ENCODE peak calls at places on chromosomes 7 and 10, in four cellular contexts. One of them, this sample, is unnamed.

GRCh38 chr10:77531441-77532001 is 106.1 kb downstream of the KCNMA1 start:
- DNase-seq in ascending aorta: peak
- DNase-seq in T-cell: no peak
- DNase-seq in activated CD4-positive, CD25-positive, alpha-beta regulatory T cell: no peak
- DNase-seq in this sample: no peak

GRCh38 chr10:72194949-72195348 is 20.9 kb upstream of the ANAPC16 start:
- DNase-seq in ascending aorta: no peak
- DNase-seq in T-cell: no peak
- DNase-seq in activated CD4-positive, CD25-positive, alpha-beta regulatory T cell: no peak
- DNase-seq in this sample: no peak

GRCh38 chr7:5773661-5774086 is 7.8 kb downstream of the RNF216 start:
- DNase-seq in ascending aorta: peak
- DNase-seq in T-cell: no peak
- DNase-seq in activated CD4-positive, CD25-positive, alpha-beta regulatory T cell: no peak
- DNase-seq in this sample: peak

GRCh38 chr10:13787015-13787421 is 200.3 kb downstream of the PRPF18 start:
- DNase-seq in ascending aorta: peak
- DNase-seq in T-cell: peak
- DNase-seq in activated CD4-positive, CD25-positive, alpha-beta regulatory T cell: peak
- DNase-seq in this sample: no peak

GRCh38 chr7:26348987-26349809 is 57.5 kb downstream of the SNX10 start:
- DNase-seq in ascending aorta: no peak
- DNase-seq in T-cell: no peak
- DNase-seq in activated CD4-positive, CD25-positive, alpha-beta regulatory T cell: no peak
- DNase-seq in this sample: no peak

GRCh38 chr10:58718596-58718995 is 205.9 kb downstream of the BICC1 start:
- DNase-seq in ascending aorta: no peak
- DNase-seq in T-cell: no peak
- DNase-seq in activated CD4-positive, CD25-positive, alpha-beta regulatory T cell: no peak
- DNase-seq in this sample: no peak

GRCh38 chr10:79393924-79394610 is 46.8 kb downstream of the PPIF start:
- DNase-seq in ascending aorta: peak
- DNase-seq in T-cell: no peak
- DNase-seq in activated CD4-positive, CD25-positive, alpha-beta regulatory T cell: no peak
- DNase-seq in this sample: no peak

GRCh38 chr7:92765725-92766124 is 70.6 kb downstream of the CDK6 start:
- DNase-seq in ascending aorta: no peak
- DNase-seq in T-cell: no peak
- DNase-seq in activated CD4-positive, CD25-positive, alpha-beta regulatory T cell: no peak
- DNase-seq in this sample: no peak

GRCh38 chr10:97067716-97068391 is 117.9 kb downstream of the SLIT1 start:
- DNase-seq in ascending aorta: no peak
- DNase-seq in T-cell: no peak
- DNase-seq in activated CD4-positive, CD25-positive, alpha-beta regulatory T cell: no peak
- DNase-seq in this sample: peak

GRCh38 chr10:49074836-49075235 is 40.5 kb downstream of the VSTM4 start:
- DNase-seq in ascending aorta: no peak
- DNase-seq in T-cell: no peak
- DNase-seq in activated CD4-positive, CD25-positive, alpha-beta regulatory T cell: no peak
- DNase-seq in this sample: peak

This sample was measured in RPMI8226.